ENCODE peak calls at places on chromosomes 16 and 17, in ten cellular contexts. U is dorsolateral prefrontal cortex; A is cardiac fibroblast; O is fibroblast of lung; V is epithelial cell of esophagus; L is MM.1S; M is AG09309; D is tibial artery; I is CD8-positive, alpha-beta T cell; W is esophagus squamous epithelium. B is an unnamed sample.

GRCh38 chr16:54203851-54204505 is 82.6 kb downstream of the IRX3 start:
- DNase-seq in U (no peak), A (no peak), O (no peak), V (no peak), L (no peak), M (no peak), D (no peak), I (no peak), W (no peak), B (no peak)

GRCh38 chr16:26736084-26736483 is 330.6 kb upstream of the C16orf82 start:
- DNase-seq in U (no peak), A (no peak), O (no peak), V (no peak), L (no peak), M (no peak), D (no peak), I (no peak), W (no peak), B (no peak)

GRCh38 chr16:6864244-6864643 is 468.4 kb upstream of the RBFOX1 start:
- DNase-seq in U (no peak), A (no peak), O (no peak), V (no peak), L (no peak), M (no peak), D (no peak), I (no peak), W (no peak), B (no peak)

GRCh38 chr16:19578378-19578851 is 22.9 kb downstream of the VPS35L start:
- DNase-seq in U (peak; percentile 92), A (peak; percentile 64), O (peak; percentile 82), V (no peak), L (no peak), M (no peak), D (no peak), I (no peak), W (no peak), B (peak; percentile 50)

GRCh38 chr17:41678411-41678906 is 10.2 kb upstream of the EIF1 start:
- DNase-seq in U (no peak), A (peak; percentile 36), O (peak; percentile 37), V (peak; percentile 40), L (no peak), M (no peak), D (no peak), I (no peak), W (no peak), B (no peak)

GRCh38 chr17:74359916-74360315 is 1.8 kb downstream of the BTBD17 start:
- DNase-seq in U (no peak), A (no peak), O (no peak), V (no peak), L (no peak), M (no peak), D (no peak), I (no peak), W (no peak), B (no peak)

GRCh38 chr17:20171741-20172377 is 162.7 kb downstream of the SPECC1 start:
- DNase-seq in U (no peak), A (no peak), O (peak; percentile 81), V (no peak), L (no peak), M (no peak), D (no peak), I (no peak), W (no peak), B (no peak)

GRCh38 chr17:76686538-76687277 is 24.1 kb downstream of the MXRA7 start:
- DNase-seq in U (no peak), A (no peak), O (no peak), V (no peak), L (no peak), M (no peak), D (no peak), I (no peak), W (no peak), B (no peak)

DNA sequence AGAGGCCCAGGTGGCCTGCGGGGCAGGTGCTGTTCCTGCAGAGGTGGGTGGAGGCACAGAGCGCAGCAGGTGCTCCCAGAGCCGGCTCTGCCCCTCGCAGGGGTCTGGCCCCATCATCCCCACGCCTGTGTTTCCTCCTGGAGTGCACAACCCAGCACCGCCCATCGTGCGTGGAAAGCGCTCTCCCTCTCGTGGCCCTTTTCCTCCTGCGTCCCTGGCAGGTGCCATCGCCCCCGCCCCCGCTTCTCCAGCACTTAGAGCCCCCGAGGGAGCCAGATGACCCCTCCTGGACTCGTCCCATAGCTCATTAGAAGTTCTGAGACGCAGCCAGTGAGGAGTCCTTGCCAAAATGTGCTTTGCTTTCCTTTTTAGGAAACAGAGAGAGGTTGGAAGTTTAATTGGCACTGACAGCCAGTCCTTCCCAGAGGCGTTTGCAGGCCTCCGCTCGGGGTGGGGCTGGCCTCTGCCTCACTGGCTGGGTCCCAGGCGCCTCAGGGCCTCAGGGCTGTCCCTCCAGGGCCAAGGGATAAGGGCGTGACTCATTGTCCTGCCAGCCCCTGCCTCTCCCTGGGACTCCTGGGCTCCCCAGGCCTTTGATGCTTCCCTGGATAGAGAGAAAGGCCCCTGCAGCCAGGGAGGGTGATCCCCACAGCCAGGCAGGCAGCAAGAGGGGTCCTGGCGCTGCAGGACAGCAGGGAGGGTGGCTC is 32.2 kb upstream of the CHMP6 start:
- DNase-seq in U (no peak), A (peak; percentile 39), O (peak; percentile 86), V (no peak), L (no peak), M (peak; percentile 14), D (peak; percentile 98), I (no peak), W (no peak), B (peak; percentile 41)
- TF ChIP-seq CTCF in U (no peak), A (no peak), O (no peak), V (no peak), L (no peak), M (no peak), D (no peak), I (no peak), W (no peak), B (no peak)

GRCh38 chr17:57663326-57664070 is 81.6 kb downstream of the CCDC182 start:
- DNase-seq in U (no peak), A (no peak), O (peak; percentile 35), V (no peak), L (no peak), M (no peak), D (peak; percentile 27), I (no peak), W (no peak), B (peak; percentile 11)
- H3K4me3 ChIP-seq in U (peak overlapping the region; percentile 62), A (no peak overlapping the region), O (no peak overlapping the region), V (no peak overlapping the region), L (no peak overlapping the region), M (no peak overlapping the region), D (peak overlapping the region; percentile 25), I (no peak overlapping the region), W (peak overlapping the region; percentile 3), B (no peak overlapping the region)

GRCh38 chr16:9094008-9094846 is 2.8 kb downstream of the HAPSTR1 start:
- DNase-seq in U (no peak), A (no peak), O (no peak), V (no peak), L (peak; percentile 44), M (no peak), D (no peak), I (no peak), W (no peak), B (no peak)

GRCh38 chr16:9092963-9093477 is 1.6 kb downstream of the HAPSTR1 start:
- DNase-seq in U (no peak), A (no peak), O (no peak), V (no peak), L (peak; percentile 48), M (no peak), D (peak; percentile 67), I (peak; percentile 61), W (no peak), B (no peak)

GRCh38 chr16:9091867-9092281 is 430 bp downstream of the HAPSTR1 start:
- DNase-seq in U (peak; percentile 51), A (no peak), O (no peak), V (peak; percentile 44), L (peak; percentile 25), M (no peak), D (peak; percentile 76), I (peak; percentile 41), W (no peak), B (no peak)

GRCh38 chr16:9090960-9091866 is at the start of gene HAPSTR1:
- DNase-seq in U (peak; percentile 100), A (peak; percentile 100), O (peak; percentile 100), V (peak; percentile 100), L (peak; percentile 100), M (peak; percentile 99), D (peak; percentile 100), I (peak; percentile 100), W (peak; percentile 99), B (peak; percentile 100)

GRCh38 chr16:9092282-9092962 is 978 bp downstream of the HAPSTR1 start:
- DNase-seq in U (peak; percentile 52), A (no peak), O (no peak), V (no peak), L (peak; percentile 31), M (no peak), D (peak; percentile 80), I (peak; percentile 64), W (no peak), B (no peak)
- TF ChIP-seq CTCF in U (peak; percentile 6), A (no peak), O (no peak), V (no peak), L (peak; percentile 12), M (peak; percentile 6), D (no peak), I (no peak), W (no peak), B (no peak)

GRCh38 chr16:56610609-56611111 is 2.3 kb downstream of the MT2A start:
- DNase-seq in U (no peak), A (peak; percentile 69), O (peak; percentile 27), V (no peak), L (no peak), M (peak; percentile 60), D (no peak), I (peak; percentile 40), W (no peak), B (peak; percentile 73)

GRCh38 chr16:56609463-56609921 is 1.1 kb downstream of the MT2A start:
- DNase-seq in U (no peak), A (peak; percentile 95), O (peak; percentile 85), V (peak; percentile 71), L (peak; percentile 86), M (peak; percentile 67), D (peak; percentile 85), I (peak; percentile 87), W (peak; percentile 30), B (peak; percentile 92)

GRCh38 chr16:56611281-56611833 is 3.0 kb downstream of the MT2A start:
- DNase-seq in U (no peak), A (peak; percentile 81), O (peak; percentile 49), V (no peak), L (no peak), M (no peak), D (peak; percentile 94), I (no peak), W (no peak), B (peak; percentile 86)

GRCh38 chr16:56608876-56609462 is 585 bp downstream of the MT2A start:
- DNase-seq in U (no peak), A (peak; percentile 42), O (no peak), V (no peak), L (no peak), M (no peak), D (peak; percentile 71), I (no peak), W (no peak), B (no peak)

DNA sequence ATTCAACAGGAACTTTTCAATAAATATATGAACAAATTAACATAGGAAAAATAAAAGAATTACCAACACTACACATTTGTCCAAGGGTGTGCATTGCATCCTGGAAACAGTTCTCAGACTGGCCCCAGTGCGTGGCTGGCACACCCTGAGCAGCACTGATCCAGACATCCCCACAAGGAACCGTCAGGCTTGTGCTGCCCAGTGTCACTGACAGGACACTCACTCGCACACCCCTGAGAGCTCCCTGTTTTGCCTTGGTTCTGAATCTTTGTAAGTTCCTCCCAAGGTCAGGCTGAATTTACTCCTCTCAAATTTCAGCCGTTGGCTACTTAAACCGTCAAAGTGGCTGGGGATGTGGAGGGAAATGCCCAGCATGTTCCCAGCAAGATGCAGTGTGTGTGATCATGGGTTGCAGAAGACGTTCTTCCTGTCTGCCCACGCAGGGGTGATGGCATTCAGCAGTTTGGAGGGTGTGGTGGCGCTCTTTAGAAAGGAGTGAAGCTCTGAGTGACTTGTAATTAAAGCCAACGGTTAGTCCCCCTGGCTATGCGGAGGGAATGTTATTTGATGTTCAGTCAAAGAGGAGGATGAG is 1.7 kb downstream of the MT2A start:
- DNase-seq in U (no peak), A (peak; percentile 98), O (peak; percentile 96), V (peak; percentile 93), L (no peak), M (peak; percentile 85), D (peak; percentile 85), I (peak; percentile 84), W (no peak), B (peak; percentile 98)
- H3K4me3 ChIP-seq in U (peak overlapping the region; percentile 82), A (peak overlapping the region; percentile 64), O (peak overlapping the region; percentile 38), V (peak overlapping the region; percentile 19), L (peak overlapping the region; percentile 71), M (peak overlapping the region; percentile 33), D (peak overlapping the region; percentile 76), I (peak overlapping the region; percentile 95), W (peak overlapping the region; percentile 66), B (peak overlapping the region; percentile 81)

B was measured in fibroblast of mammary gland.